ENCODE peak calls at places on chromosomes 2 and 18, in four cellular contexts. Q is K562, L is GM23338, O is psoas muscle. M is an unnamed sample.

GRCh38 chr2:3208179-3208578 is 169.4 kb downstream of the EIPR1 start:
- DNase-seq in Q (no peak), L (no peak), O (no peak), M (peak; percentile 11)

GRCh38 chr2:75431757-75432156 is 129.0 kb downstream of the EVA1A start:
- DNase-seq in Q (no peak), L (no peak), O (no peak), M (no peak)

GRCh38 chr2:226073496-226073895 is 674.0 kb downstream of the NYAP2 start:
- DNase-seq in Q (no peak), L (no peak), O (no peak), M (no peak)

GRCh38 chr2:114683251-114683650 is 240.8 kb downstream of the DPP10 start:
- DNase-seq in Q (no peak), L (no peak), O (no peak), M (no peak)

GRCh38 chr18:59087391-59087790 is 52.3 kb upstream of the SEC11C start:
- DNase-seq in Q (no peak), L (no peak), O (no peak), M (no peak)

GRCh38 chr2:174945601-174946260 is 59.5 kb downstream of the CHN1 start:
- DNase-seq in Q (no peak), L (no peak), O (no peak), M (no peak)

GRCh38 chr18:29737190-29737589 is 1305.4 kb downstream of the DSC3 start:
- DNase-seq in Q (no peak), L (no peak), O (no peak), M (no peak)

GRCh38 chr2:2765839-2766495 is 434.9 kb upstream of the MYT1L start:
- DNase-seq in Q (no peak), L (no peak), O (no peak), M (no peak)

GRCh38 chr2:241803387-241804325 is 5.3 kb upstream of the NEU4 start:
- DNase-seq in Q (no peak), L (peak; percentile 82), O (peak; percentile 68), M (peak; percentile 70)

GRCh38 chr2:26938399-26938798 is 32.0 kb upstream of the MAPRE3 start:
- DNase-seq in Q (peak; percentile 73), L (no peak), O (no peak), M (no peak)

GRCh38 chr2:161090401-161090800 is 69.8 kb upstream of the TANK start:
- DNase-seq in Q (no peak), L (no peak), O (no peak), M (peak; percentile 12)

GRCh38 chr2:236200378-236200777 is 32.2 kb upstream of the GBX2 start:
- DNase-seq in Q (no peak), L (no peak), O (no peak), M (no peak)

GRCh38 chr2:241563981-241564595 is 5.5 kb downstream of the BOK start:
- DNase-seq in Q (no peak), L (no peak), O (no peak), M (no peak)

GRCh38 chr2:175744000-175744399 is 258.1 kb downstream of the LNPK start:
- DNase-seq in Q (no peak), L (peak; percentile 71), O (no peak), M (no peak)

GRCh38 chr2:235859651-235860050 is 308.5 kb downstream of the GBX2 start:
- DNase-seq in Q (no peak), L (no peak), O (no peak), M (no peak)

GRCh38 chr2:232626584-232626983 is 6.8 kb upstream of the EFHD1 start:
- DNase-seq in Q (no peak), L (no peak), O (no peak), M (no peak)

GRCh38 chr2:122753341-122753740 is 997.9 kb downstream of the TSN start:
- DNase-seq in Q (no peak), L (no peak), O (no peak), M (no peak)

GRCh38 chr18:12011199-12011961 is 30.1 kb downstream of the IMPA2 start:
- DNase-seq in Q (no peak), L (no peak), O (no peak), M (no peak)

GRCh38 chr2:75602724-75603342 is 42.1 kb upstream of the EVA1A start:
- DNase-seq in Q (no peak), L (no peak), O (no peak), M (no peak)

GRCh38 chr2:209872675-209873074 is 101.0 kb downstream of the UNC80 start:
- DNase-seq in Q (no peak), L (peak; percentile 93), O (no peak), M (no peak)

GRCh38 chr2:164850235-164850634 is 8.6 kb upstream of the COBLL1 start:
- DNase-seq in Q (no peak), L (no peak), O (no peak), M (no peak)

GRCh38 chr2:232574674-232575403 is 24.4 kb downstream of the EIF4E2 start:
- DNase-seq in Q (no peak), L (no peak), O (peak; percentile 46), M (no peak)

GRCh38 chr2:37802899-37803379 is 122.1 kb upstream of the RMDN2 start:
- DNase-seq in Q (no peak), L (no peak), O (no peak), M (no peak)

GRCh38 chr18:5146093-5146492 is 51.0 kb downstream of the AKAIN1 start:
- DNase-seq in Q (no peak), L (no peak), O (no peak), M (no peak)

GRCh38 chr2:72953976-72954375 is 36.7 kb downstream of the EMX1 start:
- DNase-seq in Q (no peak), L (no peak), O (no peak), M (no peak)

GRCh38 chr2:190911813-190912212 is 31.2 kb downstream of the GLS start:
- DNase-seq in Q (no peak), L (no peak), O (no peak), M (no peak)

GRCh38 chr18:44968336-44968735 is 287.6 kb downstream of the SETBP1 start:
- DNase-seq in Q (no peak), L (peak; percentile 54), O (no peak), M (no peak)

DNA sequence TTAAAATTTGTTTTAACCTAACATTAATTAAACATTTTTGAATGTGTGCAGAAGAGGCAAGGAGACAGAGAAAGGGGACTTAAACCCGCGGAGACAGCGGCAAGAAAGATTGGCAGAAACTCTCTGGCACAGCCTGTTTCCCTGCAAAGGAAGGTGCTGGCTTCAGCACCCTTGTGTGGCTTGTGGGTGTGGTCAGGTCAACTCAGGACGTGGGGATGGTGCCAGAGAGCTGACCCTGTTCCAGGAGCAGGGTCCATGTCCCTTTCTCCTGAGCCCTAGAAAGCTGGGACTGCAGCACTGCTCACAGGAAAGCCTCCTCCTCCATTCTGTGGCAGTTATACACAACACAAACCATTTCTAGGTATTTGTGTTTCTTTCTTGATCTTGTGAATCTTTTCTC is 176.2 kb upstream of the ST6GAL2 start:
- DNase-seq in Q (no peak), L (peak; percentile 18), O (no peak), M (no peak)
- H3K27ac ChIP-seq in Q (no peak overlapping the region), L (no peak overlapping the region), O (no peak overlapping the region), M (no peak overlapping the region)

GRCh38 chr2:39304729-39305128 is 61.0 kb upstream of the CDKL4 start:
- DNase-seq in Q (no peak), L (no peak), O (no peak), M (no peak)
- H3K27ac ChIP-seq in Q (no peak overlapping the region), L (no peak overlapping the region), O (no peak overlapping the region), M (no peak overlapping the region)

GRCh38 chr18:23824704-23825103 is 135.5 kb downstream of the LAMA3 start:
- DNase-seq in Q (no peak), L (no peak), O (no peak), M (no peak)
- H3K27ac ChIP-seq in Q (no peak overlapping the region), L (no peak overlapping the region), O (no peak overlapping the region), M (no peak overlapping the region)

GRCh38 chr2:101140237-101140636 is 10.9 kb downstream of the TBC1D8 start:
- DNase-seq in Q (no peak), L (no peak), O (no peak), M (no peak)
- H3K27ac ChIP-seq in Q (no peak overlapping the region), L (no peak overlapping the region), O (peak overlapping the region; percentile 76), M (no peak overlapping the region)

GRCh38 chr2:112189001-112189556 is 50.9 kb downstream of the FBLN7 start:
- DNase-seq in Q (no peak), L (no peak), O (no peak), M (no peak)
- H3K27ac ChIP-seq in Q (no peak overlapping the region), L (no peak overlapping the region), O (no peak overlapping the region), M (no peak overlapping the region)

DNA sequence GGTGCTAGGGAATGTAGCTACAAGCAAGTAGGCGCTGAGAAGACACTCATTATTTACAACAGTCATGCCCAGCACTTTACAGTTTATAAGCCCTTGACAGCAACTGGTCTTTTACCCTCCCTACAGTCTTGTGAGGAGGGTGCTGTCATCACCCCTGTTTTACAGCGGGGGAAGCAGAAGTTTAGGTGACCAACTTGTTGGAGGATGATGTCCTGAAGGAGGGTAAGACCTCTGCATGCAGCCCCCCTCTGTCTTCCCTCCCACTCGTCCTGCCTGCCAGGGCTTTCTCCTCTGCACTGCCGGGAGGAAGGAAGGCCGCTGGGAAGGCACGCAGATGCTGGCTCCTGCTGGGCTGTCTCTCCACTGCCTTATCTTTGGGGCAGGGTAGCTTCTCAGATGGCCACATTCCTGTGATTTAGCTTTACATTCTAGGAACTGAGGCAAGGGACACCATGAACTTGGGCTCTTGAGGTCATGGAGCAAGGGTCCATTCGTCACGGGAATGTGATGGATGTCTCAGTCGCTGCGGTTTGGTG is 972 bp downstream of the IL1R1 start:
- DNase-seq in Q (peak; percentile 61), L (no peak), O (no peak), M (peak; percentile 61)
- H3K27ac ChIP-seq in Q (no peak overlapping the region), L (no peak overlapping the region), O (peak overlapping the region; percentile 92), M (peak overlapping the region; percentile 93)

GRCh38 chr18:79947881-79948610 is 3.4 kb downstream of the SLC66A2 start:
- DNase-seq in Q (no peak), L (no peak), O (no peak), M (peak; percentile 15)
- H3K27ac ChIP-seq in Q (no peak overlapping the region), L (no peak overlapping the region), O (peak overlapping the region; percentile 71), M (no peak overlapping the region)

DNA sequence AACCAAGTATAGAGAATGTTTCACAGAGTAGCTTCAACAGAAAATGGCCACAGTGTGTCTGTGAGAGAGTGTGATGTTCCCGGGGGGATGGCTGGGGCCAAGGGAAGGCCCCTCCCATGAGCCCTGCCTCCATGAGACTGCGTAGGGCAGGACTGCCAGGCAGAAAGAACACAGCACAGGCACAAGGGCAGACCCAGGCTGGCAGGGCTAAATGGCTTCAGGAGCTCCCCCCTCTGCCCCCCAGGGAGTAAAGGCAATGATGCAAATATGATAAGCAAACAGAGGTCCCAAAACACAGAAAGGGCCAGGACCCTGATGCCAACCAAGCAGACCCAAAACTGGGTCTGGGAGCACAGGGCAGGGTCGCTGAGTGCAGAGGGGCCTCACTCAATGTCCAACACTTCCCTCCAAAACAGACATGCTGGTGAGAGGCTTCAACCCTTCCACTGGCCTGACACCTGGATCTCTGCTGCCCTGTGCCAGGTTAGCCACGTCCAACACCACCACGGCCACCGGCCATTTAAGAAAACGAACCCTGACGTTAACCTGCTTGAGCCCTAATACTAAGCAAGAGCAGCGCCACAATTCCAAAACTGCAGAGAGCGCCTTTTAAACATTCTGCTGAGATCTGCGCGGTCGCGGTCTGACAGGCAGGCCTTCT is 90.3 kb downstream of the HDAC4 start:
- DNase-seq in Q (no peak), L (no peak), O (peak; percentile 42), M (peak; percentile 28)
- H3K27ac ChIP-seq in Q (no peak overlapping the region), L (no peak overlapping the region), O (peak overlapping the region; percentile 97), M (peak overlapping the region; percentile 86)

GRCh38 chr2:223937535-223937934 is 7.6 kb downstream of the WDFY1 start:
- DNase-seq in Q (no peak), L (peak; percentile 54), O (no peak), M (no peak)
- H3K27ac ChIP-seq in Q (no peak overlapping the region), L (peak overlapping the region; percentile 78), O (no peak overlapping the region), M (no peak overlapping the region)